ENCODE peak calls at places on chromosomes 4 and X, in eight cellular contexts. E is HepG2, P is Calu3, T is mesenchymal stem cell, L is SIG-M5, V is Right ventricle myocardium superior, H is pancreas, W is NCI-H1092 treated with DMSO at 0.1 percent for 48 hours. X is an unnamed sample.

GRCh38 chr4:23934915-23935314 is 45.1 kb upstream of the PPARGC1A start:
- DNase-seq in V (peak; percentile 76), W (no peak), L (no peak), T (peak; percentile 85), E (no peak), H (peak; percentile 27), P (peak; percentile 50), X (no peak)

GRCh38 chr4:188370781-188371180 is 231.5 kb downstream of the TRIML1 start:
- DNase-seq in E (no peak), W (no peak), H (no peak), P (no peak), V (no peak), T (no peak), L (no peak), X (no peak)

GRCh38 chr4:7536876-7537275 is 102.1 kb upstream of the PSAPL1 start:
- DNase-seq in H (no peak), T (no peak), L (no peak), V (no peak), P (no peak), E (no peak), W (no peak), X (no peak)

GRCh38 chrX:124280294-124280902 is 52.1 kb upstream of the TEX13D start:
- DNase-seq in T (no peak), H (no peak), W (no peak), P (no peak), V (no peak), E (no peak), L (no peak), X (no peak)

GRCh38 chrX:152817082-152817744 is 13.3 kb downstream of the CETN2 start:
- DNase-seq in V (no peak), W (peak; percentile 18), E (no peak), L (no peak), T (peak; percentile 37), H (no peak), P (peak; percentile 26), X (no peak)

GRCh38 chr4:82710202-82710929 is 88.2 kb downstream of the SCD5 start:
- DNase-seq in P (no peak), H (no peak), T (no peak), V (no peak), E (peak; percentile 80), L (no peak), W (no peak), X (no peak)

GRCh38 chrX:10110984-10111363 is 45.8 kb upstream of the CLCN4 start:
- DNase-seq in P (no peak), H (no peak), E (no peak), W (no peak), V (no peak), L (no peak), T (no peak), X (no peak)

GRCh38 chr4:134139188-134139587 is 62.4 kb downstream of the PABPC4L start:
- DNase-seq in P (no peak), E (no peak), V (no peak), W (no peak), T (no peak), H (no peak), L (no peak), X (no peak)

GRCh38 chr4:101367201-101367600 is 19.9 kb upstream of the PPP3CA start:
- DNase-seq in P (no peak), L (no peak), W (no peak), T (peak; percentile 80), V (no peak), E (no peak), H (no peak), X (no peak)

X was measured in uterus.